ENCODE peak calls at places on chromosomes 5 and 9, in ten cellular contexts. One of them, this sample, is unnamed.

GRCh38 chr5:89397096-89397495 is 514.1 kb upstream of the MEF2C start:
- DNase-seq in iris pigment epithelial cell: peak; percentile 11
- DNase-seq in amniotic stem cell: no peak
- DNase-seq in kidney tubule cell: peak; percentile 19
- DNase-seq in GM12865: peak; percentile 64
- DNase-seq in NT2/D1: no peak
- DNase-seq in substantia nigra: no peak
- DNase-seq in putamen: no peak
- DNase-seq in stimulated activated CD4-positive, alpha-beta T cell treated with anti-CD3 and anti-CD28 coated beads, TNF-alpha, amount 100 ng/mL, for 1 hour: no peak
- DNase-seq in cardiac septum: no peak
- DNase-seq in this sample: no peak

GRCh38 chr5:34522599-34523381 is 133.3 kb upstream of the RAI14 start:
- DNase-seq in iris pigment epithelial cell: peak; percentile 94
- DNase-seq in amniotic stem cell: peak; percentile 81
- DNase-seq in kidney tubule cell: peak; percentile 86
- DNase-seq in GM12865: peak; percentile 87
- DNase-seq in NT2/D1: peak; percentile 91
- DNase-seq in substantia nigra: peak; percentile 60
- DNase-seq in putamen: peak; percentile 81
- DNase-seq in stimulated activated CD4-positive, alpha-beta T cell treated with anti-CD3 and anti-CD28 coated beads, TNF-alpha, amount 100 ng/mL, for 1 hour: peak; percentile 8
- DNase-seq in cardiac septum: no peak
- DNase-seq in this sample: peak; percentile 53

GRCh38 chr9:93303806-93304573 is 120.1 kb downstream of the WNK2 start:
- DNase-seq in iris pigment epithelial cell: no peak
- DNase-seq in amniotic stem cell: no peak
- DNase-seq in kidney tubule cell: no peak
- DNase-seq in GM12865: no peak
- DNase-seq in NT2/D1: no peak
- DNase-seq in substantia nigra: no peak
- DNase-seq in putamen: no peak
- DNase-seq in stimulated activated CD4-positive, alpha-beta T cell treated with anti-CD3 and anti-CD28 coated beads, TNF-alpha, amount 100 ng/mL, for 1 hour: no peak
- DNase-seq in cardiac septum: peak; percentile 67
- DNase-seq in this sample: no peak

GRCh38 chr5:82355921-82356454 is 77.8 kb upstream of the RPS23 start:
- DNase-seq in iris pigment epithelial cell: no peak
- DNase-seq in amniotic stem cell: no peak
- DNase-seq in kidney tubule cell: no peak
- DNase-seq in GM12865: no peak
- DNase-seq in NT2/D1: no peak
- DNase-seq in substantia nigra: no peak
- DNase-seq in putamen: no peak
- DNase-seq in stimulated activated CD4-positive, alpha-beta T cell treated with anti-CD3 and anti-CD28 coated beads, TNF-alpha, amount 100 ng/mL, for 1 hour: no peak
- DNase-seq in cardiac septum: no peak
- DNase-seq in this sample: no peak

GRCh38 chr9:78692871-78693270 is 395.9 kb downstream of the PSAT1 start:
- DNase-seq in iris pigment epithelial cell: no peak
- DNase-seq in amniotic stem cell: no peak
- DNase-seq in kidney tubule cell: peak; percentile 93
- DNase-seq in GM12865: no peak
- DNase-seq in NT2/D1: no peak
- DNase-seq in substantia nigra: no peak
- DNase-seq in putamen: no peak
- DNase-seq in stimulated activated CD4-positive, alpha-beta T cell treated with anti-CD3 and anti-CD28 coated beads, TNF-alpha, amount 100 ng/mL, for 1 hour: no peak
- DNase-seq in cardiac septum: no peak
- DNase-seq in this sample: no peak

GRCh38 chr9:93587284-93587650 is 10.9 kb downstream of the PHF2 start:
- DNase-seq in iris pigment epithelial cell: no peak
- DNase-seq in amniotic stem cell: no peak
- DNase-seq in kidney tubule cell: no peak
- DNase-seq in GM12865: no peak
- DNase-seq in NT2/D1: no peak
- DNase-seq in substantia nigra: no peak
- DNase-seq in putamen: no peak
- DNase-seq in stimulated activated CD4-positive, alpha-beta T cell treated with anti-CD3 and anti-CD28 coated beads, TNF-alpha, amount 100 ng/mL, for 1 hour: no peak
- DNase-seq in cardiac septum: peak; percentile 46
- DNase-seq in this sample: no peak

GRCh38 chr5:170488576-170488975 is 15.2 kb upstream of the KCNIP1 start:
- DNase-seq in iris pigment epithelial cell: peak; percentile 28
- DNase-seq in amniotic stem cell: no peak
- DNase-seq in kidney tubule cell: peak; percentile 30
- DNase-seq in GM12865: no peak
- DNase-seq in NT2/D1: no peak
- DNase-seq in substantia nigra: no peak
- DNase-seq in putamen: no peak
- DNase-seq in stimulated activated CD4-positive, alpha-beta T cell treated with anti-CD3 and anti-CD28 coated beads, TNF-alpha, amount 100 ng/mL, for 1 hour: no peak
- DNase-seq in cardiac septum: no peak
- DNase-seq in this sample: no peak

GRCh38 chr5:82155305-82155704 is 122.8 kb downstream of the RPS23 start:
- DNase-seq in iris pigment epithelial cell: no peak
- DNase-seq in amniotic stem cell: no peak
- DNase-seq in kidney tubule cell: no peak
- DNase-seq in GM12865: no peak
- DNase-seq in NT2/D1: no peak
- DNase-seq in substantia nigra: no peak
- DNase-seq in putamen: no peak
- DNase-seq in stimulated activated CD4-positive, alpha-beta T cell treated with anti-CD3 and anti-CD28 coated beads, TNF-alpha, amount 100 ng/mL, for 1 hour: no peak
- DNase-seq in cardiac septum: no peak
- DNase-seq in this sample: no peak

GRCh38 chr5:153753645-153754432 is 263.4 kb downstream of the GRIA1 start:
- DNase-seq in iris pigment epithelial cell: no peak
- DNase-seq in amniotic stem cell: no peak
- DNase-seq in kidney tubule cell: peak; percentile 76
- DNase-seq in GM12865: no peak
- DNase-seq in NT2/D1: no peak
- DNase-seq in substantia nigra: no peak
- DNase-seq in putamen: no peak
- DNase-seq in stimulated activated CD4-positive, alpha-beta T cell treated with anti-CD3 and anti-CD28 coated beads, TNF-alpha, amount 100 ng/mL, for 1 hour: no peak
- DNase-seq in cardiac septum: no peak
- DNase-seq in this sample: no peak

GRCh38 chr5:144150996-144151395 is 19.5 kb downstream of the YIPF5 start:
- DNase-seq in iris pigment epithelial cell: peak; percentile 37
- DNase-seq in amniotic stem cell: no peak
- DNase-seq in kidney tubule cell: peak; percentile 68
- DNase-seq in GM12865: no peak
- DNase-seq in NT2/D1: no peak
- DNase-seq in substantia nigra: no peak
- DNase-seq in putamen: no peak
- DNase-seq in stimulated activated CD4-positive, alpha-beta T cell treated with anti-CD3 and anti-CD28 coated beads, TNF-alpha, amount 100 ng/mL, for 1 hour: no peak
- DNase-seq in cardiac septum: no peak
- DNase-seq in this sample: no peak

GRCh38 chr9:22131817-22132216 is 122.7 kb upstream of the CDKN2B start:
- DNase-seq in iris pigment epithelial cell: no peak
- DNase-seq in amniotic stem cell: no peak
- DNase-seq in kidney tubule cell: no peak
- DNase-seq in GM12865: no peak
- DNase-seq in NT2/D1: no peak
- DNase-seq in substantia nigra: no peak
- DNase-seq in putamen: no peak
- DNase-seq in stimulated activated CD4-positive, alpha-beta T cell treated with anti-CD3 and anti-CD28 coated beads, TNF-alpha, amount 100 ng/mL, for 1 hour: no peak
- DNase-seq in cardiac septum: no peak
- DNase-seq in this sample: no peak

GRCh38 chr5:135857630-135858311 is 23.3 kb downstream of the SLC25A48 start:
- DNase-seq in iris pigment epithelial cell: no peak
- DNase-seq in amniotic stem cell: no peak
- DNase-seq in kidney tubule cell: no peak
- DNase-seq in GM12865: no peak
- DNase-seq in NT2/D1: no peak
- DNase-seq in substantia nigra: no peak
- DNase-seq in putamen: no peak
- DNase-seq in stimulated activated CD4-positive, alpha-beta T cell treated with anti-CD3 and anti-CD28 coated beads, TNF-alpha, amount 100 ng/mL, for 1 hour: no peak
- DNase-seq in cardiac septum: no peak
- DNase-seq in this sample: no peak

GRCh38 chr5:1764606-1764960 is 35.1 kb downstream of the MRPL36 start:
- DNase-seq in iris pigment epithelial cell: no peak
- DNase-seq in amniotic stem cell: no peak
- DNase-seq in kidney tubule cell: no peak
- DNase-seq in GM12865: no peak
- DNase-seq in NT2/D1: no peak
- DNase-seq in substantia nigra: no peak
- DNase-seq in putamen: no peak
- DNase-seq in stimulated activated CD4-positive, alpha-beta T cell treated with anti-CD3 and anti-CD28 coated beads, TNF-alpha, amount 100 ng/mL, for 1 hour: no peak
- DNase-seq in cardiac septum: peak; percentile 71
- DNase-seq in this sample: no peak

GRCh38 chr5:147208134-147208533 is 26.7 kb upstream of the STK32A start:
- DNase-seq in iris pigment epithelial cell: peak; percentile 20
- DNase-seq in amniotic stem cell: no peak
- DNase-seq in kidney tubule cell: no peak
- DNase-seq in GM12865: no peak
- DNase-seq in NT2/D1: no peak
- DNase-seq in substantia nigra: peak; percentile 52
- DNase-seq in putamen: peak; percentile 93
- DNase-seq in stimulated activated CD4-positive, alpha-beta T cell treated with anti-CD3 and anti-CD28 coated beads, TNF-alpha, amount 100 ng/mL, for 1 hour: no peak
- DNase-seq in cardiac septum: no peak
- DNase-seq in this sample: peak; percentile 51

GRCh38 chr5:83450183-83450839 is 21.2 kb upstream of the VCAN start:
- DNase-seq in iris pigment epithelial cell: peak; percentile 9
- DNase-seq in amniotic stem cell: no peak
- DNase-seq in kidney tubule cell: peak; percentile 84
- DNase-seq in GM12865: no peak
- DNase-seq in NT2/D1: no peak
- DNase-seq in substantia nigra: no peak
- DNase-seq in putamen: no peak
- DNase-seq in stimulated activated CD4-positive, alpha-beta T cell treated with anti-CD3 and anti-CD28 coated beads, TNF-alpha, amount 100 ng/mL, for 1 hour: no peak
- DNase-seq in cardiac septum: no peak
- DNase-seq in this sample: no peak

GRCh38 chr5:167999182-167999581 is 292.3 kb upstream of the WWC1 start:
- DNase-seq in iris pigment epithelial cell: no peak
- DNase-seq in amniotic stem cell: no peak
- DNase-seq in kidney tubule cell: peak; percentile 2
- DNase-seq in GM12865: no peak
- DNase-seq in NT2/D1: no peak
- DNase-seq in substantia nigra: no peak
- DNase-seq in putamen: no peak
- DNase-seq in stimulated activated CD4-positive, alpha-beta T cell treated with anti-CD3 and anti-CD28 coated beads, TNF-alpha, amount 100 ng/mL, for 1 hour: no peak
- DNase-seq in cardiac septum: no peak
- DNase-seq in this sample: no peak

GRCh38 chr5:146732966-146733365 is 145.6 kb downstream of the PPP2R2B start:
- DNase-seq in iris pigment epithelial cell: peak; percentile 10
- DNase-seq in amniotic stem cell: no peak
- DNase-seq in kidney tubule cell: no peak
- DNase-seq in GM12865: no peak
- DNase-seq in NT2/D1: no peak
- DNase-seq in substantia nigra: no peak
- DNase-seq in putamen: no peak
- DNase-seq in stimulated activated CD4-positive, alpha-beta T cell treated with anti-CD3 and anti-CD28 coated beads, TNF-alpha, amount 100 ng/mL, for 1 hour: no peak
- DNase-seq in cardiac septum: no peak
- DNase-seq in this sample: no peak

GRCh38 chr9:69028754-69029153 is 6.8 kb upstream of the FXN start:
- DNase-seq in iris pigment epithelial cell: no peak
- DNase-seq in amniotic stem cell: no peak
- DNase-seq in kidney tubule cell: no peak
- DNase-seq in GM12865: no peak
- DNase-seq in NT2/D1: no peak
- DNase-seq in substantia nigra: no peak
- DNase-seq in putamen: no peak
- DNase-seq in stimulated activated CD4-positive, alpha-beta T cell treated with anti-CD3 and anti-CD28 coated beads, TNF-alpha, amount 100 ng/mL, for 1 hour: no peak
- DNase-seq in cardiac septum: no peak
- DNase-seq in this sample: no peak

GRCh38 chr9:7780261-7780988 is 19.2 kb downstream of the DMAC1 start:
- DNase-seq in iris pigment epithelial cell: peak; percentile 76
- DNase-seq in amniotic stem cell: no peak
- DNase-seq in kidney tubule cell: peak; percentile 59
- DNase-seq in GM12865: no peak
- DNase-seq in NT2/D1: no peak
- DNase-seq in substantia nigra: no peak
- DNase-seq in putamen: no peak
- DNase-seq in stimulated activated CD4-positive, alpha-beta T cell treated with anti-CD3 and anti-CD28 coated beads, TNF-alpha, amount 100 ng/mL, for 1 hour: no peak
- DNase-seq in cardiac septum: no peak
- DNase-seq in this sample: no peak

GRCh38 chr5:953535-954449 is 54.8 kb upstream of the NKD2 start:
- DNase-seq in iris pigment epithelial cell: no peak
- DNase-seq in amniotic stem cell: no peak
- DNase-seq in kidney tubule cell: peak; percentile 35
- DNase-seq in GM12865: no peak
- DNase-seq in NT2/D1: no peak
- DNase-seq in substantia nigra: no peak
- DNase-seq in putamen: no peak
- DNase-seq in stimulated activated CD4-positive, alpha-beta T cell treated with anti-CD3 and anti-CD28 coated beads, TNF-alpha, amount 100 ng/mL, for 1 hour: no peak
- DNase-seq in cardiac septum: peak; percentile 57
- DNase-seq in this sample: no peak

GRCh38 chr5:54645888-54646284 is 128.3 kb downstream of the SNX18 start:
- DNase-seq in iris pigment epithelial cell: peak; percentile 33
- DNase-seq in amniotic stem cell: no peak
- DNase-seq in kidney tubule cell: no peak
- DNase-seq in GM12865: no peak
- DNase-seq in NT2/D1: no peak
- DNase-seq in substantia nigra: no peak
- DNase-seq in putamen: no peak
- DNase-seq in stimulated activated CD4-positive, alpha-beta T cell treated with anti-CD3 and anti-CD28 coated beads, TNF-alpha, amount 100 ng/mL, for 1 hour: no peak
- DNase-seq in cardiac septum: no peak
- DNase-seq in this sample: no peak

GRCh38 chr5:154801083-154801482 is 45.9 kb downstream of the LARP1 start:
- DNase-seq in iris pigment epithelial cell: peak; percentile 74
- DNase-seq in amniotic stem cell: no peak
- DNase-seq in kidney tubule cell: peak; percentile 45
- DNase-seq in GM12865: no peak
- DNase-seq in NT2/D1: no peak
- DNase-seq in substantia nigra: no peak
- DNase-seq in putamen: no peak
- DNase-seq in stimulated activated CD4-positive, alpha-beta T cell treated with anti-CD3 and anti-CD28 coated beads, TNF-alpha, amount 100 ng/mL, for 1 hour: no peak
- DNase-seq in cardiac septum: no peak
- DNase-seq in this sample: no peak

GRCh38 chr5:168881427-168882149 is 302.4 kb upstream of the PANK3 start:
- DNase-seq in iris pigment epithelial cell: no peak
- DNase-seq in amniotic stem cell: no peak
- DNase-seq in kidney tubule cell: no peak
- DNase-seq in GM12865: peak; percentile 36
- DNase-seq in NT2/D1: no peak
- DNase-seq in substantia nigra: no peak
- DNase-seq in putamen: no peak
- DNase-seq in stimulated activated CD4-positive, alpha-beta T cell treated with anti-CD3 and anti-CD28 coated beads, TNF-alpha, amount 100 ng/mL, for 1 hour: no peak
- DNase-seq in cardiac septum: no peak
- DNase-seq in this sample: no peak

GRCh38 chr9:127919253-127919815 is 2.5 kb upstream of the ST6GALNAC4 start:
- DNase-seq in iris pigment epithelial cell: peak; percentile 99
- DNase-seq in amniotic stem cell: peak; percentile 99
- DNase-seq in kidney tubule cell: peak; percentile 100
- DNase-seq in GM12865: no peak
- DNase-seq in NT2/D1: no peak
- DNase-seq in substantia nigra: no peak
- DNase-seq in putamen: peak; percentile 74
- DNase-seq in stimulated activated CD4-positive, alpha-beta T cell treated with anti-CD3 and anti-CD28 coated beads, TNF-alpha, amount 100 ng/mL, for 1 hour: no peak
- DNase-seq in cardiac septum: peak; percentile 88
- DNase-seq in this sample: peak; percentile 22

GRCh38 chr9:100419166-100419565 is 7.8 kb upstream of the MSANTD3 start:
- DNase-seq in iris pigment epithelial cell: no peak
- DNase-seq in amniotic stem cell: no peak
- DNase-seq in kidney tubule cell: no peak
- DNase-seq in GM12865: no peak
- DNase-seq in NT2/D1: no peak
- DNase-seq in substantia nigra: no peak
- DNase-seq in putamen: no peak
- DNase-seq in stimulated activated CD4-positive, alpha-beta T cell treated with anti-CD3 and anti-CD28 coated beads, TNF-alpha, amount 100 ng/mL, for 1 hour: no peak
- DNase-seq in cardiac septum: no peak
- DNase-seq in this sample: no peak

GRCh38 chr5:37831821-37832524 is 7.9 kb downstream of the GDNF start:
- DNase-seq in iris pigment epithelial cell: no peak
- DNase-seq in amniotic stem cell: no peak
- DNase-seq in kidney tubule cell: no peak
- DNase-seq in GM12865: no peak
- DNase-seq in NT2/D1: no peak
- DNase-seq in substantia nigra: no peak
- DNase-seq in putamen: no peak
- DNase-seq in stimulated activated CD4-positive, alpha-beta T cell treated with anti-CD3 and anti-CD28 coated beads, TNF-alpha, amount 100 ng/mL, for 1 hour: no peak
- DNase-seq in cardiac septum: no peak
- DNase-seq in this sample: no peak

GRCh38 chr5:133287500-133287899 is 235.7 kb downstream of the HSPA4 start:
- DNase-seq in iris pigment epithelial cell: peak; percentile 46
- DNase-seq in amniotic stem cell: peak; percentile 11
- DNase-seq in kidney tubule cell: peak; percentile 35
- DNase-seq in GM12865: peak; percentile 39
- DNase-seq in NT2/D1: peak; percentile 28
- DNase-seq in substantia nigra: peak; percentile 36
- DNase-seq in putamen: peak; percentile 42
- DNase-seq in stimulated activated CD4-positive, alpha-beta T cell treated with anti-CD3 and anti-CD28 coated beads, TNF-alpha, amount 100 ng/mL, for 1 hour: no peak
- DNase-seq in cardiac septum: no peak
- DNase-seq in this sample: no peak

GRCh38 chr5:137054335-137054734 is 444.8 kb downstream of the SPOCK1 start:
- DNase-seq in iris pigment epithelial cell: no peak
- DNase-seq in amniotic stem cell: no peak
- DNase-seq in kidney tubule cell: no peak
- DNase-seq in GM12865: no peak
- DNase-seq in NT2/D1: no peak
- DNase-seq in substantia nigra: no peak
- DNase-seq in putamen: no peak
- DNase-seq in stimulated activated CD4-positive, alpha-beta T cell treated with anti-CD3 and anti-CD28 coated beads, TNF-alpha, amount 100 ng/mL, for 1 hour: no peak
- DNase-seq in cardiac septum: no peak
- DNase-seq in this sample: no peak